ENCODE peak calls at places on chromosomes 13 and 19, in six cellular contexts. B is BE2C, V is HL-60, S is cardiac muscle cell, T is Peyer's patch, W is heart right ventricle. K is an unnamed sample.

GRCh38 chr19:7722231-7722651 is 9.7 kb downstream of the CLEC4G start:
- DNase-seq in B (no peak), V (no peak), S (no peak), T (no peak), W (no peak), K (no peak)

GRCh38 chr19:8609210-8610040 is 1.1 kb downstream of the ADAMTS10 start:
- DNase-seq in B (no peak), V (peak), S (peak), T (no peak), W (peak), K (no peak)

GRCh38 chr19:996051-996838 is 4.0 kb upstream of the GRIN3B start:
- DNase-seq in B (peak), V (peak), S (no peak), T (no peak), W (no peak), K (peak)

GRCh38 chr19:52603558-52604207 is 33.6 kb downstream of the ZNF701 start:
- DNase-seq in B (no peak), V (no peak), S (no peak), T (no peak), W (no peak), K (no peak)

GRCh38 chr13:70541451-70541850 is 433.2 kb upstream of the KLHL1 start:
- DNase-seq in B (no peak), V (no peak), S (no peak), T (no peak), W (no peak), K (no peak)

GRCh38 chr19:3096267-3096901 is 2.2 kb downstream of the GNA11 start:
- DNase-seq in B (no peak), V (no peak), S (no peak), T (peak), W (no peak), K (no peak)

GRCh38 chr13:113902536-113902935 is 38.7 kb upstream of the GAS6 start:
- DNase-seq in B (no peak), V (no peak), S (no peak), T (no peak), W (no peak), K (no peak)

GRCh38 chr13:112891477-112892401 is 77.3 kb upstream of the MCF2L start:
- DNase-seq in B (no peak), V (no peak), S (no peak), T (peak), W (no peak), K (no peak)

GRCh38 chr19:13633109-13633508 is 126.8 kb upstream of the CACNA1A start:
- DNase-seq in B (no peak), V (no peak), S (peak), T (peak), W (no peak), K (no peak)

GRCh38 chr19:48810151-48810550 is 678 bp downstream of the BCAT2 start:
- DNase-seq in B (no peak), V (no peak), S (no peak), T (no peak), W (no peak), K (no peak)

GRCh38 chr19:48805452-48805851 is 5.4 kb downstream of the BCAT2 start:
- DNase-seq in B (no peak), V (no peak), S (no peak), T (no peak), W (no peak), K (no peak)

GRCh38 chr19:48806818-48807589 is 3.8 kb downstream of the BCAT2 start:
- DNase-seq in B (peak), V (peak), S (peak), T (peak), W (no peak), K (no peak)

GRCh38 chr19:48806518-48806817 is 4.4 kb downstream of the BCAT2 start:
- DNase-seq in B (no peak), V (no peak), S (no peak), T (no peak), W (no peak), K (no peak)

DNA sequence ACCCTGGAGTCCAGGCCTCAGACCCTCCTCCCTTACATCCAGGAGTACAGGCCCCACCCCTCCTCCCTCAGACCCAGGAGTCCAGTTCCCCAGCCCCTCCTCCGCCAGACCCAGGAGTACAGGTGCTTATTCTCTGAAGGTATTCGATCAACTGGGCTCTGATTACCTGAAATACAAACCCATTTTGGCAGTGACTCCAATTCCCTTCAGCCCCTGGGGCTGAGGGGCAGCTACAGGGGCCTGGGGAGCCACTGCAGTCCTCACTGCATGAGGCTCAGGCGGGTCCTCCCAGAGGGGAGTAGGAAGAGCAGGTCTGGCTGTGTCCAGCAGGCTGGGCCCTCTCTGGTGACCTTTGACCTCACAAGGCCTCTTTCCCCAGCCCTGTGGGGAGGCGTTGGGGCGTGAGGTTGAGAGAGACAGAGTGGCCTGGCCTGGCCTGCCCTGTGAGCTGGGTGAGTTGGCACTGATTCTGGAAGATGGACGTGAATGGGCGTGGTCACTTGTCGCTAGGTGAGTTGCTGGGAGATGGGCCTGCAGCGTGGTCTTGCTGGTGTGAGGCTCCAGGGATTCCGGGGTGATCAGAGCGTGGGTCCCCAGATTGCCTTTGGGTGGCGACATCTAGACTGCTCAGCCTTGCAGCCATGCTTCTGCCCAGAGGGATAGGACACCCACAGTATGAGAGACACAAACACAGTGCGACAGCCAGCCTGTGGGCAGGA is 3.1 kb downstream of the BCAT2 start:
- DNase-seq in B (no peak), V (no peak), S (no peak), T (peak), W (no peak), K (no peak)
- TF ChIP-seq CTCF in B (no peak), V (no peak), S (no peak), T (no peak), W (no peak), K (no peak)

DNA sequence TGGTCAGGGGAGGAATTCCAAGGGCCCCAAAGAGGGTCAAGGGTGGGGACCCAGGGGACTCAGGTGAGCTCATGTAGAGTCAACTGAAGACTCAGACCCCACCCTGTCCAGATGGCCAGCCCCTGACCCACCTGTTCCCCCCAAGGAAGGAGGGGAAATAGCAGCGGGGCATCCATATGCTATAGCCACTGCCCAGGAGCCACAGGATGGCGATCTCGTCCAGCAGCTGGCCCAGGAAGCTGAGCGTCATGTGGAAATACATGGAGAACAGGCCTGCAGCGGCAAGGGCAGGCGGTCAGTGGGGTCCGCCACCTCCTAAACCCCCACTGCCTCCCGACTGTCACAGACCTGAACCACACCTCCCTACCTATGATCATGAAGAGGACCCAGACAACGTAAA is 21.4 kb downstream of the ACER1 start:
- DNase-seq in B (no peak), V (no peak), S (no peak), T (no peak), W (no peak), K (no peak)
- TF ChIP-seq CTCF in B (no peak), V (no peak), S (peak), T (no peak), W (no peak), K (no peak)

GRCh38 chr13:49436890-49437289 is 7.0 kb downstream of the CAB39L start:
- DNase-seq in B (peak), V (no peak), S (peak), T (no peak), W (peak), K (no peak)
- TF ChIP-seq CTCF in B (peak), V (no peak), S (no peak), T (no peak), W (peak), K (no peak)

GRCh38 chr13:52026246-52026626 is 1.7 kb downstream of the UTP14C start:
- DNase-seq in B (no peak), V (no peak), S (no peak), T (no peak), W (no peak), K (no peak)
- TF ChIP-seq CTCF in B (no peak), V (no peak), S (no peak), T (no peak), W (no peak), K (no peak)

DNA sequence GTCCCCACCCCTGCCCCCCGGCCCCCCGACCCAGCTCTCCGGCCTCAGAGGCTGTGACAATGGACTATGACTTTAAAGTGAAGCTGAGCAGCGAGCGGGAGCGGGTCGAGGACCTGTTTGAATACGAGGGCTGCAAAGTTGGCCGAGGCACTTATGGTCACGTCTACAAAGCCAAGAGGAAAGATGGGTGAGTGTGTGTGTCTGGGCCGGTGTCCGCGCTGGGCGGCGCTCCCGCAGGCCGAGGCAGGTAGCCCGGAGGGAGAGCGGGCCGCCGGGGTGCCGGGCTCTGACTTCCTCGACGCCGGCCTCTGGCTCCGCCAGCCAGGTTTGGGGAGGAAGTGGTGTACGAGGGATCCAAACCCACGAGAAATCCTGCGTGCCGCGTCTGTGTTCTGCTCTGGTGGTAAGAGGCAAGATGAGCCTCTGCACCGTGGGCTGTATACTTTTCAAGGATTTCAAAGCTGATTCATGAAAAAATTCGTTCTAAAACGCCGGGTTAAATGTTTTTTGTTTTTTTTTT is 714 bp downstream of the CDK8 start:
- DNase-seq in B (peak), V (peak), S (peak), T (peak), W (peak), K (peak)
- TF ChIP-seq CTCF in B (no peak), V (no peak), S (no peak), T (no peak), W (no peak), K (no peak)

GRCh38 chr19:18322318-18322758 is 538 bp downstream of the LSM4 start:
- DNase-seq in B (peak), V (peak), S (peak), T (peak), W (no peak), K (no peak)

GRCh38 chr19:18319591-18320135 is 3.2 kb downstream of the LSM4 start:
- DNase-seq in B (no peak), V (no peak), S (no peak), T (peak), W (no peak), K (no peak)

GRCh38 chr19:18321729-18322091 is 1.2 kb downstream of the LSM4 start:
- DNase-seq in B (no peak), V (peak), S (no peak), T (no peak), W (no peak), K (no peak)

GRCh38 chr19:18320865-18321728 is 1.8 kb downstream of the LSM4 start:
- DNase-seq in B (no peak), V (no peak), S (no peak), T (peak), W (no peak), K (no peak)

GRCh38 chr19:18322759-18323460 is at the start of gene LSM4:
- DNase-seq in B (peak), V (peak), S (peak), T (peak), W (peak), K (peak)
- TF ChIP-seq CTCF in B (peak), V (no peak), S (no peak), T (peak), W (no peak), K (no peak)

GRCh38 chr13:111216166-111216960 is 101.3 kb downstream of the ARHGEF7 start:
- DNase-seq in B (peak), V (peak), S (peak), T (no peak), W (no peak), K (no peak)
- TF ChIP-seq CTCF in B (peak), V (no peak), S (peak), T (no peak), W (peak), K (no peak)